ENCODE peak calls at places on chromosomes 11 and 22, in six cellular contexts. K, F, B, R, P and X are unnamed samples.

GRCh38 chr22:32534252-32535215 is 59.9 kb downstream of the FBXO7 start:
- DNase-seq in K (no peak), R (no peak), F (no peak), P (no peak), B (peak), X (no peak)

GRCh38 chr11:26286472-26287066 is 45.4 kb upstream of the ANO3 start:
- DNase-seq in F (peak), P (peak), B (no peak), R (peak), K (peak), X (no peak)

GRCh38 chr11:116729501-116730240 is 43.1 kb downstream of the BUD13 start:
- DNase-seq in P (no peak), K (no peak), F (no peak), B (no peak), R (no peak), X (no peak)

GRCh38 chr22:27011131-27011530 is 353.7 kb downstream of the MIAT start:
- DNase-seq in R (no peak), P (no peak), F (no peak), B (no peak), K (no peak), X (no peak)

GRCh38 chr22:29270475-29271271 is 2.6 kb downstream of the EWSR1 start:
- DNase-seq in K (peak), F (no peak), R (peak), P (peak), B (no peak), X (no peak)

GRCh38 chr11:32198053-32198452 is 107.2 kb downstream of the RCN1 start:
- DNase-seq in F (no peak), P (peak), R (no peak), K (no peak), B (no peak), X (no peak)

GRCh38 chr11:130040281-130040940 is 29.3 kb upstream of the APLP2 start:
- DNase-seq in K (no peak), F (no peak), B (no peak), R (no peak), P (no peak), X (no peak)

GRCh38 chr22:45584121-45584570 is 81.5 kb downstream of the FBLN1 start:
- DNase-seq in B (no peak), F (no peak), P (no peak), R (peak), K (no peak), X (no peak)

GRCh38 chr11:100739636-100740035 is 52.5 kb downstream of the ARHGAP42 start:
- DNase-seq in F (no peak), R (peak), P (peak), B (no peak), K (peak), X (no peak)

GRCh38 chr22:28360846-28361424 is 318.7 kb downstream of the TTC28 start:
- DNase-seq in P (no peak), B (no peak), K (no peak), F (no peak), R (no peak), X (no peak)

GRCh38 chr11:119169272-119169719 is 771 bp downstream of the NLRX1 start:
- DNase-seq in B (peak), K (peak), R (no peak), F (peak), P (peak), X (no peak)

GRCh38 chr11:66335531-66336233 is 552 bp downstream of the RIN1 start:
- DNase-seq in F (no peak), R (peak), K (peak), P (peak), B (no peak), X (no peak)

GRCh38 chr22:49286236-49286760 is 541.4 kb downstream of the BRD1 start:
- DNase-seq in F (no peak), R (no peak), K (no peak), B (no peak), P (no peak), X (no peak)

GRCh38 chr11:45156201-45156600 is 9.8 kb downstream of the PRDM11 start:
- DNase-seq in B (no peak), R (no peak), K (no peak), F (no peak), P (no peak), X (no peak)

GRCh38 chr11:80822248-80822647 is 1381.4 kb upstream of the TENM4 start:
- DNase-seq in F (no peak), R (no peak), K (no peak), P (no peak), B (no peak), X (no peak)

GRCh38 chr11:68302256-68303054 is 9.9 kb upstream of the LRP5 start:
- DNase-seq in P (peak), K (peak), F (no peak), R (peak), B (no peak), X (no peak)

GRCh38 chr22:23712256-23712655 is 21.4 kb downstream of the RGL4 start:
- DNase-seq in K (no peak), B (no peak), R (no peak), F (no peak), P (no peak), X (no peak)

GRCh38 chr22:23838686-23839468 is at the start of gene DERL3:
- DNase-seq in R (peak), K (peak), P (peak), B (peak), F (peak), X (peak)

GRCh38 chr11:119024430-119025098 is 6.0 kb downstream of the TRAPPC4 start:
- DNase-seq in B (no peak), P (no peak), F (peak), K (no peak), R (no peak), X (no peak)

GRCh38 chr22:39476664-39477063 is 19.9 kb downstream of the MGAT3 start:
- DNase-seq in P (no peak), B (no peak), K (no peak), R (no peak), F (no peak), X (no peak)
- TF ChIP-seq CTCF in P (no peak), B (no peak), K (no peak), R (no peak), F (no peak), X (no peak)

DNA sequence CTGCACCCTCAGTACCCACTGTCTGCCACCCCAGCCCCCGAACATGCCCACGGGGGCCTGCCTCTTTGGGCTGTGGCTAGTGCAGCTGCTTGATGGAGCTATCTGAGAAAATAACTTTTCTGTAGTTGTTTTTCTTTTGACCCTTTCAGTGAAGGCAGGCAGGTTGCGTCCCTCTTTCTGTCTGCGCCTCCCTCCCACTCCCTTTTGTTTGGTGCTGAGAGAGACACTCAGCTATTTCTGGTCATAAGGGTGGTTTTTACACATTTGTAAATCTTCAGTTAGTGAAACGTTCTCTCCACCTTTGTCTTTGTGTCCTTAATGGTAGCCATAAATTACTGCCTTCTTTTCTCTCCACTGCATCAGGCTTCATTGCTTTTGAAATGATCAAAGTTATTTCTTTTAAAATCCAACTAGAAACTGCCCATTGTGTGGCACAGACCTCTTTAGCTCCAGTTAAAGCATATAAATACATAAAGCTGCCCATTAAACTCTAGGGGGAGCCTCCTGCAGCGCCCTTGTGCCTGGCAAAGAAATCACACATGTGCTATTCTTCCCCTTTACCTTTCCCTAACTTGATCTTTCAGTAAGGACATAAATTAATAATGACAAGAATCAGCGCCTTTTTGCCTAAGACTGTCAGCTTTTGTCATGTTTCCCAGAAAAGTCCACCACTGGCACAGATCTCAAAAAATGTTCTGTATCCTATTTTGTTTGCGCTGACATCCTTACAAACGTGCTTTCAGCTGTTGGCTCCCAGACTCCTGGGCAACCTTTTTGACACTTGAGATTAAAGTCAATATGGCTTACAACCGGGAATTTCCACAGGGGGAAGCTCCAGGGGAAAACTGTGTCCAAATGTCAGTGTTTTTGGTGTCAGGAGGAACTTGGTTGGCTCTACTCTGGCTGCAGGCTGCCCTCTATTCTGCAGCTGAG is 1.7 kb upstream of the SCUBE2 start:
- DNase-seq in F (peak), K (peak), B (no peak), R (no peak), P (peak), X (no peak)
- TF ChIP-seq CTCF in F (no peak), K (peak), B (no peak), R (peak), P (peak), X (no peak)

GRCh38 chr11:121293276-121293569 is 652 bp downstream of the SC5D start:
- DNase-seq in R (peak), P (peak), F (no peak), B (no peak), K (peak), X (no peak)

GRCh38 chr11:121291319-121291718 is 1.3 kb upstream of the SC5D start:
- DNase-seq in B (no peak), R (no peak), F (no peak), K (no peak), P (no peak), X (no peak)

GRCh38 chr11:121295246-121296007 is 2.9 kb downstream of the SC5D start:
- DNase-seq in K (no peak), R (no peak), F (no peak), B (no peak), P (no peak), X (no peak)

GRCh38 chr11:121291896-121292502 is 572 bp upstream of the SC5D start:
- DNase-seq in R (peak), K (peak), F (no peak), B (no peak), P (peak), X (no peak)

DNA sequence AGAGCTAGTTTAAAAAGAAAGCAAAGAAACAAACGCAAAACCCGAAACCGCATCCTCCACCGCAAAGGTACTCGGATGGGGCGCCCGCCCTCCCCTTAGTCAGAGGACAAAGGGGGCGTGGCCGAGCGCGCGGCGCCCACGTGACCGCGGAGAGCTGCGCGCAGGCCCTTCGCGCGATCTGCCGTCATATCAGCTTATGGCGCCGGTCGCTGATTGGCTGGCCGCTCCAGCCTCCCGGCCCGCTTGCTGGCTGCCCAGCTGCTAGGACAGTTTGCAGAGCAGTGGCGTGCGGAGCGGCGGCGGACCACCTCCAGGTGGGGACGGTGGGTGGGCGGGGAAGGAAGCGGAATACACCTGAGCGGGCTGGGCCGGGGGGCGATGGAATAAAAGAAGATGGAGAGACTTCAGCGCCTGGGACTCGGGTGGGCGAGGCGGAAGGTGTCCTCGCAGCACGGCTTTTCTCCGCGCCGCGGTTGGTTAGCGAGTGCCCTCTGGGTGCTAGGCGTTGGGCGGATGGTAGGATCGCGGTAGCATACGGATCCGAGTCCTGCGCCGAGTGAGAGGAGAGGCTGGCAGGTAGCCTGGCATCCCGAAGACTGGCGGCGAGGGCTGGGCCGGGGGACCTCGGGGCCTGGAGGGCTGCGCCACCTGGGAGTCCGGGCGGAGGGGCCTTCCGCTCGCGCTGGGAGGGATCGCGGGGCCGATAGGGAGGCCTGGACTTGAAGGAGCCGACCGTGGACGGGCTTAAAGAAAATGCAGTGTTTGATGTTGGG is at the start of gene SC5D:
- DNase-seq in P (peak), F (peak), R (peak), K (peak), B (peak), X (peak)
- TF ChIP-seq CTCF in P (no peak), F (no peak), R (no peak), K (no peak), B (no peak), X (no peak)

DNA sequence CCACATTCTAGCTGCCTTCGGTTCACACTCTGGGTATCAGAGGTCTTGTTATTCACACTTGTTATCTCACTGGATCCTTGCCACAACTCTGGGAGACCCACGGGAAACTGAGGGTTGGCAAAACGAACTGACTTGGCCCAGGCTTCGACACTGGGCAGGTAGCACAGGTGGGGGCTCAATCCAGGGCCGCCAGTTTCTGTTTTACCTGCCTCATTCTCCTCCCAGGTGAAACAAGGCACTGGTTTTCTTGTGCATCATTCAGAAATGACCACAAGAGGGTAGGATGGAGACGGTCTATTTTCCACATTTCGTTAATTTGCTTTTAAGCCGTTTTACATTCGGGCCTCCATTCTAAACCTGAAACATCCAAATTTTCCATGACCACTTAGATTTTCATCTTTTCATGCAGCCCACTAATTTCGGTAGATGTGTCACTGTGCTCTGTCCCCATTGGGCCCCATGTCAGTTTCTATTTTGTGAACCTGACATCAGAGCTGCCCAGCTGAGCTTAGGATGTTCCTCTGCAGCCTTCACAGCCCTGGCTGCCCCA is 108.1 kb downstream of the KIAA1671 start:
- DNase-seq in R (no peak), B (no peak), K (no peak), P (no peak), F (no peak), X (no peak)
- TF ChIP-seq CTCF in R (no peak), B (no peak), K (peak), P (peak), F (peak), X (no peak)

GRCh38 chr11:81967242-81967641 is 766.4 kb downstream of the FAM181B start:
- DNase-seq in F (no peak), P (no peak), R (no peak), B (no peak), K (no peak), X (no peak)

GRCh38 chr11:81966340-81966739 is 767.3 kb downstream of the FAM181B start:
- DNase-seq in F (no peak), B (no peak), K (no peak), P (no peak), R (no peak), X (no peak)

GRCh38 chr11:81959341-81959740 is 774.3 kb downstream of the FAM181B start:
- DNase-seq in R (no peak), F (no peak), P (no peak), K (no peak), B (no peak), X (no peak)

GRCh38 chr11:81963018-81963417 is 770.6 kb downstream of the FAM181B start:
- DNase-seq in R (no peak), F (no peak), K (no peak), P (peak), B (no peak), X (no peak)
- TF ChIP-seq CTCF in R (no peak), F (no peak), K (peak), P (peak), B (peak), X (no peak)

GRCh38 chr11:13357232-13357631 is 79.6 kb downstream of the BMAL1 start:
- DNase-seq in F (no peak), B (no peak), R (no peak), K (no peak), P (no peak), X (no peak)
- TF ChIP-seq CTCF in F (no peak), B (no peak), R (no peak), K (no peak), P (no peak), X (no peak)

GRCh38 chr11:75771646-75772410 is 3.2 kb downstream of the DGAT2 start:
- DNase-seq in B (no peak), R (peak), K (peak), P (peak), F (no peak), X (no peak)
- TF ChIP-seq CTCF in B (no peak), R (no peak), K (no peak), P (no peak), F (no peak), X (no peak)

DNA sequence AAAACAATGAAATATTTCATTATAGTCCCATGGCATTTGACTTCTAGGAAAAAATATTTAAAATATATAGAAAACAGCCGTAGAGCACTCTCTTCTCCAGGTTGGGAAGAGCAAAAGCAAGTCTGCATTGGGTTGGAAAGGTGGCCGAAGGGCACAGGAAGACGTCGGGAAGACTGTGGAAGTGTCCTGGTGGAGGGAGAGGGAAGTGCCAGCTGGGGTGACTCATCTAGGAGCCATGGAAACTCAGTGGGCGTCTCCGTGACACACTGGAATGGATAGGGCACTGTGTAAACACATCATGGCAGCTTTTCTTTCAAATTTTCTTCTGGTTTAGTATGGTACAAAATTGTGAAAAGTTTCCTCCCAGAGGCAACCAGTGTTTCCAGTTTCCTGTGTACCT is 12.7 kb downstream of the GTPBP1 start:
- DNase-seq in R (peak), B (no peak), P (peak), K (peak), F (no peak), X (no peak)
- TF ChIP-seq CTCF in R (peak), B (peak), P (peak), K (peak), F (no peak), X (no peak)

GRCh38 chr11:898540-899190 is 11.9 kb downstream of the CHID1 start:
- DNase-seq in B (no peak), K (no peak), F (no peak), R (no peak), P (peak), X (no peak)
- TF ChIP-seq CTCF in B (peak), K (peak), F (no peak), R (peak), P (peak), X (no peak)

GRCh38 chr11:106306942-106307341 is 229.5 kb downstream of the AASDHPPT start:
- DNase-seq in F (no peak), B (no peak), R (no peak), P (no peak), K (no peak), X (no peak)
- TF ChIP-seq CTCF in F (no peak), B (no peak), R (peak), P (no peak), K (peak), X (no peak)